ENCODE peak calls at places on chromosomes 11 and 22, in four cellular contexts. H is CD4-positive, CD25-positive, alpha-beta regulatory T cell; U is IMR-90; V is HL-60. Y is an unnamed sample. For H3K27me3, the result is how much of the 10 kb centered on the place peaks cover.

GRCh38 chr11:130003717-130004001 is 1.0 kb upstream of the PRDM10 start:
- DNase-seq in H (no peak), U (no peak), V (no peak), Y (no peak)

GRCh38 chr22:44712156-44712555 is 10.2 kb downstream of the PRR5 start:
- DNase-seq in H (no peak), U (no peak), V (no peak), Y (peak)

GRCh38 chr22:49825944-49826602 is 1.6 kb downstream of the BRD1 start:
- DNase-seq in H (peak), U (peak), V (no peak), Y (peak)

GRCh38 chr11:65927904-65928397 is 8.7 kb downstream of the DRAP1 start:
- DNase-seq in H (peak), U (no peak), V (no peak), Y (no peak)

GRCh38 chr11:130137999-130138398 is 21.6 kb upstream of the ST14 start:
- DNase-seq in H (no peak), U (no peak), V (no peak), Y (no peak)

GRCh38 chr11:34395916-34396555 is 38.2 kb upstream of the ABTB2 start:
- DNase-seq in H (no peak), U (peak), V (no peak), Y (peak)

GRCh38 chr22:38549106-38549884 is 20.7 kb downstream of the DMC1 start:
- DNase-seq in H (no peak), U (no peak), V (peak), Y (no peak)

GRCh38 chr11:82216927-82217570 is 516.6 kb downstream of the FAM181B start:
- DNase-seq in H (no peak), U (no peak), V (no peak), Y (no peak)

GRCh38 chr11:131696584-131697120 is 326.2 kb downstream of the NTM start:
- DNase-seq in H (no peak), U (no peak), V (no peak), Y (no peak)

GRCh38 chr11:132080121-132080520 is 709.7 kb downstream of the NTM start:
- DNase-seq in H (no peak), U (no peak), V (no peak), Y (peak)

GRCh38 chr11:113375402-113375801 is 12.2 kb upstream of the ANKK1 start:
- DNase-seq in H (no peak), U (no peak), V (no peak), Y (no peak)

GRCh38 chr11:57555393-57555792 is 12.1 kb downstream of the UBE2L6 start:
- DNase-seq in H (no peak), U (no peak), V (no peak), Y (no peak)

GRCh38 chr22:27801616-27802388 is at the start of gene MN1:
- DNase-seq in H (peak), U (peak), V (no peak), Y (peak)

GRCh38 chr11:9076661-9077060 is 14.7 kb downstream of the SCUBE2 start:
- DNase-seq in H (no peak), U (no peak), V (no peak), Y (no peak)

GRCh38 chr11:120057595-120058581 is 80.0 kb downstream of the TRIM29 start:
- DNase-seq in H (no peak), U (no peak), V (no peak), Y (peak)

GRCh38 chr11:94219771-94220170 is 84.6 kb upstream of the IZUMO1R start:
- DNase-seq in H (no peak), U (no peak), V (no peak), Y (no peak)

GRCh38 chr11:34650528-34650927 is 29.6 kb downstream of the EHF start:
- DNase-seq in H (no peak), U (peak), V (no peak), Y (peak)

GRCh38 chr22:20660441-20661054 is 113.4 kb upstream of the SERPIND1 start:
- DNase-seq in H (no peak), U (no peak), V (no peak), Y (no peak)

GRCh38 chr11:123742334-123742733 is 874 bp upstream of the ZNF202 start:
- DNase-seq in H (no peak), U (no peak), V (no peak), Y (no peak)

GRCh38 chr11:86984701-86985100 is 29.5 kb upstream of the FZD4 start:
- DNase-seq in H (no peak), U (no peak), V (no peak), Y (no peak)

GRCh38 chr11:12164061-12165014 is 53.9 kb downstream of the MICAL2 start:
- DNase-seq in H (no peak), U (peak), V (no peak), Y (no peak)

GRCh38 chr11:33687733-33688479 is 12.7 kb downstream of the C11orf91 start:
- DNase-seq in H (no peak), U (peak), V (no peak), Y (peak)

GRCh38 chr22:19351604-19352003 is 60.1 kb upstream of the CLTCL1 start:
- DNase-seq in H (no peak), U (no peak), V (no peak), Y (no peak)

GRCh38 chr11:113184498-113184897 is 129.9 kb upstream of the TTC12 start:
- DNase-seq in H (no peak), U (peak), V (no peak), Y (peak)

GRCh38 chr11:2586091-2586792 is 113.6 kb downstream of the KCNQ1OT1 start:
- DNase-seq in H (no peak), U (no peak), V (no peak), Y (no peak)

GRCh38 chr11:86138958-86139357 is 70.1 kb upstream of the PICALM start:
- DNase-seq in H (no peak), U (no peak), V (peak), Y (no peak)

GRCh38 chr11:76578655-76579046 is 91.9 kb downstream of the LRRC32 start:
- DNase-seq in H (no peak), U (no peak), V (no peak), Y (no peak)

GRCh38 chr11:9887492-9887891 is 223.6 kb downstream of the SWAP70 start:
- DNase-seq in H (no peak), U (no peak), V (no peak), Y (no peak)

GRCh38 chr22:17342361-17342760 is 26.9 kb upstream of the CECR2 start:
- DNase-seq in H (no peak), U (no peak), V (no peak), Y (no peak)

GRCh38 chr11:123630126-123630531 is 24.3 kb downstream of the SCN3B start:
- DNase-seq in H (no peak), U (no peak), V (no peak), Y (no peak)

GRCh38 chr11:68138256-68138655 is 17.1 kb upstream of the CHKA start:
- DNase-seq in H (no peak), U (no peak), V (no peak), Y (no peak)

GRCh38 chr11:67644472-67645418 is 5.2 kb upstream of the TBX10 start:
- DNase-seq in H (no peak), U (no peak), V (no peak), Y (no peak)

GRCh38 chr11:62479631-62480201 is 60.9 kb downstream of the SCGB1A1 start:
- DNase-seq in H (no peak), U (no peak), V (no peak), Y (no peak)

GRCh38 chr11:108895579-108896480 is 231.0 kb downstream of the DDX10 start:
- DNase-seq in H (no peak), U (peak), V (peak), Y (no peak)

GRCh38 chr22:22042009-22042408 is 59.4 kb upstream of the TOP3B start:
- DNase-seq in H (no peak), U (peak), V (no peak), Y (no peak)
- H3K27me3 ChIP-seq in H (under half), U (under half), V (under half), Y (under half)

GRCh38 chr11:16359369-16359768 is 3.0 kb upstream of the SOX6 start:
- DNase-seq in H (no peak), U (no peak), V (no peak), Y (no peak)

GRCh38 chr11:16356751-16357365 is 512 bp upstream of the SOX6 start:
- DNase-seq in H (no peak), U (peak), V (no peak), Y (peak)

GRCh38 chr11:16358726-16359125 is 2.4 kb upstream of the SOX6 start:
- DNase-seq in H (no peak), U (no peak), V (no peak), Y (no peak)

GRCh38 chr11:16356057-16356750 is at the start of gene SOX6:
- DNase-seq in H (no peak), U (peak), V (no peak), Y (no peak)

GRCh38 chr11:16357776-16358175 is 1.4 kb upstream of the SOX6 start:
- DNase-seq in H (no peak), U (no peak), V (no peak), Y (no peak)
- H3K4me3 ChIP-seq in H (no peak), U (no peak), V (no peak), Y (no peak)

GRCh38 chr11:19350093-19350665 is 109.4 kb upstream of the E2F8 start:
- DNase-seq in H (no peak), U (no peak), V (no peak), Y (no peak)
- H3K27me3 ChIP-seq in H (under half), U (half or more), V (under half), Y (under half)

GRCh38 chr11:117117681-117118080 is 19.5 kb upstream of the SIK3 start:
- DNase-seq in H (no peak), U (no peak), V (no peak), Y (no peak)
- H3K4me3 ChIP-seq in H (no peak), U (no peak), V (no peak), Y (no peak)

DNA sequence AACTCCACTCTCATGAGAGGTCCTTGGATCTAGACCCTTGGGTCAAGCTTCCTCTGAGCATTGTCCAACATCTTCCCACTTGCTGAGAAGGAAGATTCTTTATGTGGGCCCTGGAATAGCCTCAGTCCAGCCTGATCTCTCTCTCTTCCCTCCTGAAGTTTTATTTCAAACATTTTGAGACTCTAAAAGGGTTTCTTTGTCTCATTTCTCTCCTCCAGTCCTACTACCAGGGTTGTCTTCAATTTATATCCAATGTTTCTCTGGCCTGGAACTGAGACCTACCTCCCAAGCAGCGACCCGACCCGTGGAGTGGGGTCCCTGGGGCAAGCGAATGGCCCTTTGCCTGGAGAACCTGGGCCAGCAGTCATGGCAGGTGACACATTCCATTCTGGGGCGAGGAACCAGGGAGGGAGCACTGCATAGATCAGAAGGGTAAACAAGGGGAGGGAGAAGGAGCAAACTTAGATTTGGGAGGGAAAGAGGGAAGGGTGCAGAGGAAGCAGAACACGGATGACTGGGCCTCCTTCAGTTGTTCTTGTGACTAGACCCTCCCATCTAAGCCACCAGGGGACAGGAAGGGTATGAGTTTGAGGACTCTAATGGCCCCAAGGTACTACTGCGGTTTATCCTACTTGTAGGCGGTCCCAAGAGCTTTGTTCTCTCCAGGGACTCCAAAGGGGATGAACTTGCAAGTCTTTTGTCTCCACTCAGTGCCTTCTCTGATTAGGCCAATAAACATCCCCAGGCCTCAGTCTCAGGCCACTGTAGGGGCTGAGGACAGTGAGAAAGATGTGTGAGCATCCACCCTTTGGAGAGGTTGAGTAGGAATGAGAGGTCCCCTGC is 14.2 kb upstream of the PRAME start:
- DNase-seq in H (no peak), U (no peak), V (no peak), Y (no peak)
- H3K27me3 ChIP-seq in H (under half), U (under half), V (under half), Y (under half)

DNA sequence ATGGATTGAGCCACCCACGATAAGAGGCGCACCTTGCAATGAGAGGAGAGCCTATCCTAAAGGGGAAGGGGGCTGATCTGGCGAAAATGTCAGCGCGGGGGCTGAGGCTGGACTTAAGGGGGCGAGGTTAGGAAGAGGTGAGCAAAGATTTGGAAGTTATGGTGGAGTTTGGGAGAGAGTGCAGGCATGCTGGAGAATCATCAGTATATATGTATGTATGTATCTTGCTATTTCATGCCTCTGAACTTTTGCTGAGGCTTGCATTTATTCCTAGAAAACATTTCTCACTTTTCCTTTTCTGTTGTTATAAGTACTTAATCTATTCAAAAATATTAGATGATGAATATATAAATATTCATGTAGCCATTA is 17.2 kb upstream of the THRSP start:
- DNase-seq in H (no peak), U (no peak), V (no peak), Y (no peak)
- H3K4me3 ChIP-seq in H (no peak), U (no peak), V (no peak), Y (no peak)

GRCh38 chr11:73152086-73152853 is 10.2 kb upstream of the FCHSD2 start:
- DNase-seq in H (no peak), U (no peak), V (no peak), Y (no peak)

GRCh38 chr11:73151371-73151870 is 9.3 kb upstream of the FCHSD2 start:
- DNase-seq in H (no peak), U (no peak), V (no peak), Y (no peak)

GRCh38 chr11:73145986-73146575 is 4.0 kb upstream of the FCHSD2 start:
- DNase-seq in H (no peak), U (no peak), V (no peak), Y (no peak)

GRCh38 chr11:73149105-73149504 is 7.0 kb upstream of the FCHSD2 start:
- DNase-seq in H (no peak), U (no peak), V (no peak), Y (no peak)

DNA sequence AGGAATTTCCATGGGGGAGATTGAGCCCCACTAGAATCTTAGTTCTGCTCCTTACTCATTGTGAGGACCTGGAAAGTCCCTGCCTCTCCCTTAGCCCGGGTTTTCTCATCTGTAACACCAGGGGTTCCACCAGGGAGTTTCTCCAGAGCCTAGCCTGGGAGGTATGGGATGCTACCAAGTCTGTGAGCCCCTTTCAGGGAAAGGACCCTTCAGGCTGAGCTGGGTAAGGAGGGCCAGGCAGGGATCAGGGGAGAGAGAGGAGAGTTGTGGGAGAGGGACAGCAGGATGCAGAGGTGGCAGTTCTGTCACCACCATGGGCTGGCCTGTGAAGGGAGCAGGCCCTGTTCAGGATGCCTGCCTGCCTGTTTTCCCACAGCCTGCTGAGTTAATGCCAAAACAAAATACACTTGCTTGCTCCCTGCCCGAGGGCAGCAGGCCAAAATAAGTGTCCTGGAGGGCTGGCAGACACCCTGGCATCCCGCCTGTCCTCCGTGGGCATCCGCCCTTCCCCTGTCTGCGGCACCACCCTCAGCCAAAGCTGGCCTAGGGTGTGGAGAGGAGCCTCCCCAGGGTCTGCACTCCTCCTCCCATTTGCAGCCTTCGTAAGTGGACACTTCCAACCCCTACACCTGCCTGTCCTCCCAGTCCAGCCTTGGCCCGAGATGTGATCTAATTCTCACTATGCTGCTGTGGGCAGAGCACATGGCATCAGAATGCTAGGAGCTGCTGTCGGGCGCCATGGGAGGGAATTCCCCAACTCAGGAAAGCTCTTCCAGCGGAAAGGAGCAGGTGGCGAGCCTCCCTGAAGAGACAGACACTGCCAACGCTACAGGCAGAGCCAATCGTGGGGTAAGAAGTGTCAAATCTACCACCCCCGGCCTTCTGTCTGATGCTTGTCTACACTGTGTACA is 5.9 kb upstream of the FCHSD2 start:
- DNase-seq in H (no peak), U (no peak), V (no peak), Y (no peak)
- H3K27me3 ChIP-seq in H (under half), U (under half), V (under half), Y (under half)

DNA sequence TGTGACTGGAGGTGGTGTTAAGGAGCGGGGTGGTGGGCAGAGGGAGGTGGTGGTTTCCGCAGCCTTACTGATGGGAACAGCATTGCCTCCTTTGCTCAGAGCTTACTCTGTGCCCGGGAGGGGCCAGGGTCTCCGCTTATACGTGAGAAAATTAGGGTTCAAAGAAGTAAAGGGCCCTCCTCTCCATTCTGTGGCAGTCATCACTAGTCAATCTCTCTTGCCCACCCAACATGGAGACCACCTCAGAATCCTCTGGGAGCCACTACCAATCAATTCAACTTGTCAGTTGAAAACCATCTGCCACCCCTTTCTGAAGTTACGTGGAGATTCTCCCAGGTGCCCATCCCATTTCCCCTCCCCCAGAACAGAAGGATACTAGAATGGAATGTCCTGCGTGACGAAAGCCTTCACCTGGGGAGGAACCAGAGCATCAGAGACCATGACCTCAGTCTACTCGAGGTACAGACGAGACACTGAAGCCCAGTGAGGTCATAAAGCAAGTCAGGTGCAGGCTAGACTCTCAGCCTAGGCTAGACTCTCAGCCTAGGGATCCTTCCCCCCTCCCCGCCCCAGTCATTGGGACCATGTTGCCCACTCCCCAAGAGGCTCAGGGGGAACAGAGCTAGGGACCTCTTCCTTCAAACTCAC is 2.0 kb downstream of the SELENOM start:
- DNase-seq in H (no peak), U (no peak), V (no peak), Y (no peak)
- H3K4me3 ChIP-seq in H (no peak), U (no peak), V (no peak), Y (no peak)

Y was measured in MG63.